ENCODE peak calls at places on chromosomes 16 and 17, in eight cellular contexts. Z is stimulated activated CD8-positive, alpha-beta memory T cell treated with anti-CD3 and anti-CD28 coated beads, Interleukin-4, amount 100 ng/mL, for 1 hour; C is nucleus accumbens; B is memory B cell; W is H9; I is effector memory CD8-positive, alpha-beta T cell; K is right atrium auricular region; E is activated T-cell treated with anti-CD3 and anti-CD28 coated beads, Interleukin-2, amount 50 U/mL, for 72 hours. H is an unnamed sample.

GRCh38 chr16:8173111-8173644 is 417.1 kb downstream of the TMEM114 start:
- DNase-seq in Z (no peak), C (peak; percentile 17), B (no peak), W (peak; percentile 91), I (no peak), K (no peak), E (peak; percentile 40), H (peak; percentile 88)

GRCh38 chr16:27754788-27755690 is 205.1 kb downstream of the KATNIP start:
- DNase-seq in Z (no peak), C (no peak), B (no peak), W (no peak), I (no peak), K (no peak), E (no peak), H (no peak)

GRCh38 chr16:48385272-48385953 is at the start of gene SIAH1:
- DNase-seq in Z (peak; percentile 63), C (peak; percentile 62), B (peak; percentile 90), W (peak; percentile 89), I (peak; percentile 88), K (peak; percentile 81), E (peak; percentile 88), H (peak; percentile 94)

GRCh38 chr17:6472517-6472916 is 28.3 kb downstream of the PIMREG start:
- DNase-seq in Z (no peak), C (no peak), B (no peak), W (no peak), I (no peak), K (no peak), E (no peak), H (no peak)

GRCh38 chr17:57962441-57963148 is 7.4 kb upstream of the CUEDC1 start:
- DNase-seq in Z (no peak), C (no peak), B (no peak), W (no peak), I (no peak), K (no peak), E (no peak), H (no peak)

GRCh38 chr17:42775534-42776098 is 2.4 kb downstream of the VPS25 start:
- DNase-seq in Z (no peak), C (no peak), B (no peak), W (no peak), I (no peak), K (no peak), E (no peak), H (peak; percentile 13)

GRCh38 chr16:58628845-58629680 is 563 bp downstream of the CNOT1 start:
- DNase-seq in Z (peak; percentile 21), C (no peak), B (peak; percentile 47), W (peak; percentile 32), I (peak; percentile 33), K (peak; percentile 74), E (peak; percentile 52), H (peak; percentile 52)

GRCh38 chr17:80260791-80261158 is at the start of gene RNF213:
- DNase-seq in Z (no peak), C (no peak), B (peak; percentile 66), W (peak; percentile 58), I (peak; percentile 47), K (no peak), E (peak; percentile 76), H (no peak)

GRCh38 chr17:33927732-33928133 is 327.4 kb upstream of the CCL2 start:
- DNase-seq in Z (no peak), C (no peak), B (no peak), W (no peak), I (no peak), K (no peak), E (no peak), H (no peak)

GRCh38 chr17:43360376-43360738 is 38.4 kb upstream of the ARL4D start:
- DNase-seq in Z (peak; percentile 41), C (no peak), B (no peak), W (no peak), I (peak; percentile 76), K (peak; percentile 82), E (peak; percentile 77), H (no peak)

GRCh38 chr16:23535901-23536300 is 21.2 kb downstream of the EARS2 start:
- DNase-seq in Z (no peak), C (no peak), B (no peak), W (no peak), I (no peak), K (no peak), E (no peak), H (no peak)

GRCh38 chr16:19837984-19838707 is 46.5 kb downstream of the GPRC5B start:
- DNase-seq in Z (no peak), C (no peak), B (no peak), W (peak; percentile 49), I (no peak), K (no peak), E (no peak), H (no peak)

GRCh38 chr16:75341934-75342811 is 90.7 kb upstream of the BCAR1 start:
- DNase-seq in Z (no peak), C (no peak), B (no peak), W (no peak), I (no peak), K (no peak), E (no peak), H (no peak)

GRCh38 chr17:82282239-82283207 is 9.0 kb upstream of the CSNK1D start:
- DNase-seq in Z (no peak), C (no peak), B (no peak), W (no peak), I (no peak), K (no peak), E (no peak), H (no peak)

GRCh38 chr16:50679676-50680555 is 1.2 kb downstream of the SNX20 start:
- DNase-seq in Z (no peak), C (no peak), B (no peak), W (no peak), I (no peak), K (no peak), E (no peak), H (no peak)

GRCh38 chr17:62675260-62675659 is 47.8 kb downstream of the MRC2 start:
- DNase-seq in Z (no peak), C (peak; percentile 32), B (no peak), W (no peak), I (no peak), K (no peak), E (no peak), H (no peak)

GRCh38 chr17:81365148-81365600 is 30.1 kb upstream of the BAHCC1 start:
- DNase-seq in Z (no peak), C (no peak), B (no peak), W (peak; percentile 82), I (no peak), K (peak; percentile 79), E (peak; percentile 46), H (peak; percentile 72)

GRCh38 chr16:725463-726187 is 618 bp downstream of the CCDC78 start:
- DNase-seq in Z (no peak), C (no peak), B (no peak), W (no peak), I (no peak), K (no peak), E (no peak), H (no peak)